ENCODE peak calls at places on chromosomes 1 and 21, in ten cellular contexts. U is GM10248; F is WTC11; V is foreskin fibroblast; C is HepG2; O is NCI-H2107; X is activated T-helper 1 cell treated with Interleukin-2 at 50 U/mL for 16 hours; T is GM19239; Q is stimulated activated naive CD8-positive, alpha-beta T cell treated with anti-CD3 and anti-CD28 coated beads, Interleukin-15, Interleukin-2, amounts not matched to agents 100 U/mL and 50 U/mL, for 24 hours; Z is stimulated activated CD4-positive, alpha-beta T cell treated with anti-CD3 and anti-CD28 coated beads, Interleukin-2, amount 100 ng/mL, for 48 hours. W is an unnamed sample.

GRCh38 chr1:19336543-19336942 is 24.4 kb downstream of the SLC66A1 start:
- DNase-seq in V (peak; percentile 56), C (no peak), X (no peak), F (no peak), O (no peak), Z (peak; percentile 56), Q (peak; percentile 69), U (no peak), T (no peak), W (no peak)

GRCh38 chr1:200311256-200311655 is 98.6 kb downstream of the ZNF281 start:
- DNase-seq in Q (no peak), Z (no peak), X (no peak), U (no peak), F (no peak), V (peak; percentile 54), O (no peak), T (no peak), C (no peak), W (no peak)

GRCh38 chr1:66493731-66494130 is 40.2 kb upstream of the SGIP1 start:
- DNase-seq in U (no peak), T (no peak), F (no peak), X (no peak), Z (no peak), C (no peak), O (no peak), Q (no peak), V (peak; percentile 63), W (no peak)

GRCh38 chr1:152515454-152515823 is 1.2 kb downstream of the CRCT1 start:
- DNase-seq in Z (no peak), V (peak; percentile 10), C (no peak), O (no peak), U (no peak), Q (peak; percentile 3), X (no peak), T (no peak), F (no peak), W (no peak)

GRCh38 chr1:240107058-240107684 is 15.5 kb downstream of the FMN2 start:
- DNase-seq in C (no peak), T (no peak), F (no peak), Z (no peak), U (no peak), O (no peak), X (no peak), V (peak; percentile 69), Q (no peak), W (no peak)

GRCh38 chr1:18542351-18542750 is 61.6 kb downstream of the KLHDC7A start:
- DNase-seq in X (no peak), Z (no peak), F (no peak), U (no peak), O (no peak), Q (no peak), V (no peak), C (no peak), T (no peak), W (no peak)

GRCh38 chr1:39195166-39196111 is 9.1 kb upstream of the MACF1 start:
- DNase-seq in Q (no peak), O (no peak), C (no peak), T (no peak), X (no peak), U (no peak), F (no peak), V (peak; percentile 68), Z (no peak), W (no peak)

GRCh38 chr1:212104586-212105282 is 69.2 kb downstream of the DTL start:
- DNase-seq in Z (no peak), X (no peak), F (no peak), U (no peak), Q (no peak), C (peak; percentile 29), T (no peak), V (no peak), O (no peak), W (no peak)

GRCh38 chr1:27773732-27774445 is 870 bp downstream of the STX12 start:
- DNase-seq in U (no peak), Q (no peak), C (no peak), T (no peak), V (peak; percentile 34), F (no peak), X (no peak), O (no peak), Z (no peak), W (peak; percentile 44)

GRCh38 chr1:32746130-32746529 is 43.6 kb upstream of the SYNC start:
- DNase-seq in O (no peak), Q (no peak), U (no peak), Z (no peak), T (no peak), V (no peak), C (no peak), X (no peak), F (no peak), W (no peak)

GRCh38 chr1:111720977-111721670 is 18.1 kb downstream of the INKA2 start:
- DNase-seq in O (no peak), Z (no peak), T (no peak), C (no peak), F (no peak), X (no peak), U (peak; percentile 9), Q (no peak), V (peak; percentile 30), W (no peak)

GRCh38 chr1:68358439-68358838 is 91.3 kb downstream of the RPE65 start:
- DNase-seq in Q (no peak), Z (no peak), V (peak; percentile 38), U (no peak), F (no peak), X (no peak), C (no peak), T (no peak), O (no peak), W (peak; percentile 36)

GRCh38 chr1:215476541-215476940 is 90.6 kb upstream of the KCTD3 start:
- DNase-seq in X (no peak), Q (no peak), U (no peak), V (peak; percentile 35), Z (no peak), T (no peak), F (no peak), O (no peak), C (no peak), W (no peak)

GRCh38 chr1:246492611-246493245 is 14.4 kb downstream of the SMYD3 start:
- DNase-seq in O (peak; percentile 69), Q (peak; percentile 57), X (no peak), Z (peak; percentile 26), F (peak; percentile 67), U (peak; percentile 50), V (peak; percentile 88), T (no peak), C (peak; percentile 35), W (peak; percentile 10)

GRCh38 chr1:154272999-154273563 is 652 bp downstream of the HAX1 start:
- DNase-seq in T (no peak), F (no peak), C (no peak), O (no peak), U (no peak), Z (no peak), V (peak; percentile 41), Q (no peak), X (no peak), W (no peak)

GRCh38 chr1:153938996-153939395 is 7.5 kb downstream of the DENND4B start:
- DNase-seq in Q (no peak), U (no peak), C (no peak), Z (no peak), V (no peak), O (no peak), T (no peak), X (no peak), F (no peak), W (no peak)

GRCh38 chr1:168135982-168136708 is 585 bp downstream of the GPR161 start:
- DNase-seq in U (no peak), F (peak; percentile 41), Q (peak; percentile 28), O (no peak), C (no peak), X (no peak), V (peak; percentile 66), Z (no peak), T (no peak), W (no peak)

GRCh38 chr1:55288245-55288644 is 73.1 kb upstream of the USP24 start:
- DNase-seq in T (peak; percentile 48), O (peak; percentile 51), X (no peak), U (peak; percentile 72), Z (no peak), F (no peak), C (no peak), V (no peak), Q (no peak), W (peak; percentile 68)

GRCh38 chr1:46334030-46334384 is 6.6 kb upstream of the NSUN4 start:
- DNase-seq in F (no peak), U (no peak), T (no peak), V (no peak), Q (no peak), Z (no peak), O (no peak), C (no peak), X (no peak), W (no peak)

GRCh38 chr1:110440877-110441276 is 10.1 kb upstream of the PROK1 start:
- DNase-seq in F (no peak), Z (no peak), C (no peak), X (no peak), U (no peak), O (no peak), Q (no peak), T (no peak), V (no peak), W (no peak)

GRCh38 chr1:213399695-213400094 is 348.7 kb downstream of the RPS6KC1 start:
- DNase-seq in F (no peak), O (no peak), C (peak; percentile 76), V (no peak), U (no peak), T (no peak), X (no peak), Z (no peak), Q (no peak), W (no peak)

GRCh38 chr1:2068951-2069350 is 18.7 kb downstream of the PRKCZ start:
- DNase-seq in X (no peak), F (no peak), Z (no peak), O (no peak), V (no peak), C (no peak), U (no peak), Q (no peak), T (no peak), W (no peak)

GRCh38 chr1:165928075-165928731 is 100.8 kb downstream of the UCK2 start:
- DNase-seq in V (peak; percentile 77), Q (peak; percentile 50), C (peak; percentile 43), U (peak; percentile 74), F (peak; percentile 55), O (peak; percentile 55), T (peak; percentile 43), Z (peak; percentile 48), X (no peak), W (peak; percentile 61)

GRCh38 chr21:41235214-41235613 is 67.3 kb downstream of the BACE2 start:
- DNase-seq in X (no peak), F (no peak), O (no peak), U (no peak), Z (no peak), C (no peak), T (no peak), Q (no peak), V (no peak), W (no peak)

GRCh38 chr1:34983700-34984355 is 1.3 kb downstream of the TMEM35B start:
- DNase-seq in O (no peak), Q (peak; percentile 9), C (peak; percentile 21), U (no peak), Z (no peak), V (no peak), F (no peak), X (no peak), T (no peak), W (no peak)

GRCh38 chr1:156286061-156286460 is 1.9 kb downstream of the TMEM79 start:
- DNase-seq in U (no peak), T (no peak), V (no peak), F (no peak), X (no peak), O (no peak), C (no peak), Z (no peak), Q (no peak), W (no peak)

GRCh38 chr1:91682882-91683597 is 182.4 kb downstream of the CDC7 start:
- DNase-seq in C (no peak), F (no peak), T (no peak), O (no peak), Z (no peak), X (no peak), V (no peak), Q (no peak), U (no peak), W (no peak)

GRCh38 chr1:181386951-181387350 is 96.4 kb upstream of the CACNA1E start:
- DNase-seq in F (no peak), T (no peak), U (no peak), V (no peak), O (no peak), X (no peak), Q (no peak), C (no peak), Z (no peak), W (no peak)